ENCODE peak calls at places on chromosomes 12 and 14, in seven cellular contexts. Z, C, O, Y, U, E and D are unnamed samples.

GRCh38 chr12:116659771-116660481 is 77.9 kb downstream of the SPRING1 start:
- DNase-seq in C (no peak), O (peak), E (no peak), Z (no peak), Y (no peak), U (no peak), D (no peak)

GRCh38 chr14:52949711-52950409 is 990 bp downstream of the FERMT2 start:
- DNase-seq in Z (no peak), U (no peak), O (peak), C (no peak), E (no peak), Y (no peak), D (peak)

GRCh38 chr12:62260733-62261683 is 804 bp downstream of the USP15 start:
- DNase-seq in Y (peak), Z (peak), C (no peak), E (peak), U (no peak), O (peak), D (peak)

GRCh38 chr12:66733321-66733720 is 54.4 kb upstream of the GRIP1 start:
- DNase-seq in Y (no peak), O (no peak), C (no peak), Z (no peak), E (no peak), U (no peak), D (no peak)

GRCh38 chr12:4251228-4251891 is 22.2 kb upstream of the CCND2 start:
- DNase-seq in O (no peak), Z (peak), E (no peak), U (no peak), Y (no peak), C (no peak), D (no peak)

GRCh38 chr14:65074449-65075155 is 27.7 kb downstream of the MAX start:
- DNase-seq in U (no peak), Y (no peak), C (no peak), E (no peak), Z (no peak), O (no peak), D (no peak)

GRCh38 chr12:118402251-118402650 is 25.9 kb downstream of the SUDS3 start:
- DNase-seq in E (no peak), Y (no peak), Z (no peak), U (no peak), O (peak), C (no peak), D (no peak)

GRCh38 chr14:54908230-54908629 is 5.6 kb upstream of the GCH1 start:
- DNase-seq in Z (no peak), E (no peak), C (no peak), O (no peak), U (no peak), Y (no peak), D (no peak)

GRCh38 chr12:44835641-44836379 is 40.3 kb downstream of the NELL2 start:
- DNase-seq in Z (peak), E (no peak), U (no peak), C (no peak), Y (no peak), O (no peak), D (peak)

GRCh38 chr14:24013654-24014514 is 25.2 kb downstream of the DHRS4L2 start:
- DNase-seq in O (peak), U (peak), Y (no peak), C (no peak), Z (peak), E (no peak), D (peak)

GRCh38 chr14:91246051-91246852 is 1.7 kb upstream of the GPR68 start:
- DNase-seq in O (no peak), E (peak), Y (no peak), C (no peak), U (no peak), Z (peak), D (no peak)

GRCh38 chr12:50825372-50825838 is 17.3 kb upstream of the TMPRSS12 start:
- DNase-seq in C (no peak), E (no peak), O (peak), Y (no peak), Z (no peak), U (no peak), D (peak)

DNA sequence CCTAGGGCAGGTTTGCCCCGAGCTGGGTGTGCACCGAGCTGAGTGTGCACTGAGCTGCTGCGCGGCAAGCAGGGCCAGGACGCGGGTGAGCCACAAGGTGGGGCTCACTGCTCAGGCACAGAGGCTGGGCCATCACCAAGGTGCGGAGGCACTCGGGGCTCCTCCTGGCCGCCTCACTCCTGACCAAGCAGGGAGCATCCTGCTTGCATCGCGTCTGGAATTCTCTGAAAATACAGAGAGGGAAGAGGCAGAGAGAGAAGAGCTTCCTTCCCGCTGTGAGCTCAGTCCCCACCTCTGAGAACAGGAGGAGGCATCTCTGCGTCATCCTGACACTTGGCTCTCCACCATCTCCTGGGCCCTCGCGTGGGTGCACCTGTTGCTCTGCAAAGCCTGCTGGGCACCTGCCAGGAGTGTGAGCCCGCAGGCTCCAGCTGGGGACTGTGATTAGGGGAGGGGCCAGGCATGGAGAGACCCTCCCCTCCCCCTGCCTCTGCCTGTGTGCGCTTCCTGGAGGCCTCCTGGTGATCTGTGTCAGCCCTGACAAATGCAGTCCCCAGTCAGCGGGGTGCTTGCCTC is 116.3 kb downstream of the GLT1D1 start:
- DNase-seq in O (no peak), Y (no peak), C (no peak), Z (peak), E (no peak), U (peak), D (peak)
- TF ChIP-seq CTCF in O (no peak), Y (peak), C (no peak), Z (peak), E (peak), U (peak), D (no peak)

GRCh38 chr14:92902191-92902590 is 20.8 kb upstream of the CHGA start:
- DNase-seq in C (no peak), O (no peak), Z (no peak), Y (no peak), U (no peak), E (no peak), D (no peak)
- H3K27ac ChIP-seq in C (no peak), O (no peak), Z (no peak), Y (no peak), U (no peak), E (no peak), D (no peak)

DNA sequence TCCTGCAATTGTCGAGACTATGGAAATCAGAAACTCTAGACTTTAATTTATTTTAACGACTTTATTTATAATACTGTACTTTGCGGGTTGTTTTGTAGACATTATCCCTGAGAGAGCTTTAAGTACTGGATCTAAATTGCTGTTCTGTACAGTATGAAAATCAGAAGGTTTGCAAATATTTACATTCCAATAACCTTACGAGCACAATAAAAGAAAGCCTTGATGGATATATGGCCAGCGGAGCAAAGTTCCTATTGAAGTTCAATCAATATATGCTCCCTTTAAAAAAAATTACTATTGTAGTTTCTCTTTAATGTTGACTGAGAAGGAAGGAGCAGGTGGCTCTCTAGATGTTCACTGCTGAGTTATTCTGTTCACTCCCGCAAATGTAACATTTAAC is 235.4 kb downstream of the PLCZ1 start:
- DNase-seq in U (no peak), E (no peak), C (no peak), Z (no peak), O (no peak), Y (no peak), D (no peak)
- TF ChIP-seq CTCF in U (no peak), E (no peak), C (no peak), Z (no peak), O (no peak), Y (no peak), D (no peak)

GRCh38 chr12:27561535-27562350 is 37.7 kb downstream of the PPFIBP1 start:
- DNase-seq in C (no peak), U (no peak), Y (no peak), Z (no peak), O (no peak), E (no peak), D (no peak)
- H3K27ac ChIP-seq in C (no peak), U (no peak), Y (peak), Z (no peak), O (no peak), E (peak), D (no peak)